ENCODE peak calls at places on chromosome 10, in seven cellular contexts. S is PC-3; K is cardiac muscle cell; W is mesenchymal stem cell; H is CD8-positive, alpha-beta T cell; G is testis; P is mammary epithelial cell. Z is an unnamed sample. For H3K27me3 and H3K36me3, the result is how much of the 10 kb centered on the place peaks cover.

GRCh38 chr10:90847436-90847835 is 10.4 kb downstream of the HTR7 start:
- DNase-seq in S (peak), K (peak), W (no peak), H (no peak), G (no peak), P (peak), Z (no peak)

GRCh38 chr10:48199580-48200377 is 74.7 kb downstream of the FRMPD2 start:
- DNase-seq in S (no peak), K (peak), W (peak), H (no peak), G (no peak), P (no peak), Z (no peak)

GRCh38 chr10:66045859-66046258 is 880.0 kb upstream of the LRRTM3 start:
- DNase-seq in S (peak), K (no peak), W (no peak), H (no peak), G (no peak), P (peak), Z (no peak)

GRCh38 chr10:123929791-123930190 is 38.2 kb upstream of the CPXM2 start:
- DNase-seq in S (no peak), K (no peak), W (no peak), H (no peak), G (no peak), P (no peak), Z (no peak)

GRCh38 chr10:11204355-11204879 is 186.7 kb downstream of the CELF2 start:
- DNase-seq in S (no peak), K (no peak), W (no peak), H (no peak), G (no peak), P (no peak), Z (peak)

GRCh38 chr10:102384053-102384452 is 11.5 kb upstream of the NFKB2 start:
- DNase-seq in S (no peak), K (peak), W (peak), H (no peak), G (no peak), P (no peak), Z (peak)

GRCh38 chr10:6649903-6650302 is 69.8 kb upstream of the PRKCQ start:
- DNase-seq in S (no peak), K (no peak), W (no peak), H (no peak), G (no peak), P (no peak), Z (no peak)

GRCh38 chr10:58412502-58412961 is 27.3 kb downstream of the TFAM start:
- DNase-seq in S (peak), K (peak), W (peak), H (no peak), G (no peak), P (peak), Z (peak)

GRCh38 chr10:117363027-117363426 is 12.2 kb downstream of the PDZD8 start:
- DNase-seq in S (peak), K (peak), W (peak), H (no peak), G (no peak), P (peak), Z (no peak)

GRCh38 chr10:127259385-127259784 is 63.0 kb upstream of the INSYN2A start:
- DNase-seq in S (no peak), K (no peak), W (no peak), H (no peak), G (no peak), P (no peak), Z (no peak)

GRCh38 chr10:15238553-15239335 is 70.3 kb upstream of the NMT2 start:
- DNase-seq in S (no peak), K (peak), W (peak), H (no peak), G (no peak), P (no peak), Z (no peak)

GRCh38 chr10:20622522-20623270 is 274.4 kb downstream of the NEBL start:
- DNase-seq in S (peak), K (no peak), W (peak), H (no peak), G (no peak), P (peak), Z (no peak)

GRCh38 chr10:130551676-130552075 is 415.5 kb downstream of the GLRX3 start:
- DNase-seq in S (no peak), K (no peak), W (no peak), H (no peak), G (no peak), P (no peak), Z (no peak)

GRCh38 chr10:105650311-105650710 is 1009.2 kb downstream of the SORCS3 start:
- DNase-seq in S (no peak), K (no peak), W (no peak), H (no peak), G (no peak), P (no peak), Z (no peak)

GRCh38 chr10:66837990-66838389 is 87.8 kb upstream of the LRRTM3 start:
- DNase-seq in S (peak), K (peak), W (peak), H (no peak), G (no peak), P (no peak), Z (no peak)

GRCh38 chr10:133474833-133475734 is 21.3 kb downstream of the SCART1 start:
- DNase-seq in S (no peak), K (no peak), W (no peak), H (peak), G (no peak), P (no peak), Z (peak)

GRCh38 chr10:5442056-5442989 is 30.0 kb downstream of the NET1 start:
- DNase-seq in S (peak), K (peak), W (peak), H (peak), G (peak), P (peak), Z (no peak)

GRCh38 chr10:123972481-123973401 is 81.1 kb upstream of the CPXM2 start:
- DNase-seq in S (no peak), K (no peak), W (no peak), H (no peak), G (no peak), P (no peak), Z (peak)

GRCh38 chr10:5014936-5015335 is 11.3 kb upstream of the AKR1C2 start:
- DNase-seq in S (peak), K (peak), W (peak), H (no peak), G (no peak), P (no peak), Z (no peak)

GRCh38 chr10:71547290-71547689 is 150.6 kb downstream of the CDH23 start:
- DNase-seq in S (no peak), K (no peak), W (no peak), H (no peak), G (no peak), P (no peak), Z (no peak)

GRCh38 chr10:32171213-32171612 is 115.0 kb upstream of the KIF5B start:
- DNase-seq in S (peak), K (no peak), W (no peak), H (no peak), G (no peak), P (no peak), Z (no peak)

GRCh38 chr10:42242135-42242805 is 396.1 kb downstream of the ZNF33B start:
- DNase-seq in S (no peak), K (no peak), W (no peak), H (no peak), G (peak), P (no peak), Z (peak)

GRCh38 chr10:18238875-18239485 is 98.8 kb downstream of the CACNB2 start:
- DNase-seq in S (peak), K (peak), W (peak), H (no peak), G (peak), P (peak), Z (peak)

GRCh38 chr10:122307669-122308486 is 36.8 kb downstream of the BTBD16 start:
- DNase-seq in S (peak), K (peak), W (peak), H (no peak), G (peak), P (peak), Z (no peak)

GRCh38 chr10:30434273-30435067 is 486 bp downstream of the MAP3K8 start:
- DNase-seq in S (peak), K (peak), W (peak), H (peak), G (peak), P (peak), Z (peak)

GRCh38 chr10:43683451-43684197 is 34.9 kb upstream of the ZNF32 start:
- DNase-seq in S (peak), K (no peak), W (peak), H (no peak), G (peak), P (no peak), Z (peak)

GRCh38 chr10:96387151-96387550 is 28.3 kb upstream of the OPALIN start:
- DNase-seq in S (no peak), K (no peak), W (no peak), H (no peak), G (no peak), P (no peak), Z (no peak)

GRCh38 chr10:91434041-91434440 is 23.9 kb downstream of the HECTD2 start:
- DNase-seq in S (peak), K (no peak), W (peak), H (no peak), G (no peak), P (peak), Z (no peak)

DNA sequence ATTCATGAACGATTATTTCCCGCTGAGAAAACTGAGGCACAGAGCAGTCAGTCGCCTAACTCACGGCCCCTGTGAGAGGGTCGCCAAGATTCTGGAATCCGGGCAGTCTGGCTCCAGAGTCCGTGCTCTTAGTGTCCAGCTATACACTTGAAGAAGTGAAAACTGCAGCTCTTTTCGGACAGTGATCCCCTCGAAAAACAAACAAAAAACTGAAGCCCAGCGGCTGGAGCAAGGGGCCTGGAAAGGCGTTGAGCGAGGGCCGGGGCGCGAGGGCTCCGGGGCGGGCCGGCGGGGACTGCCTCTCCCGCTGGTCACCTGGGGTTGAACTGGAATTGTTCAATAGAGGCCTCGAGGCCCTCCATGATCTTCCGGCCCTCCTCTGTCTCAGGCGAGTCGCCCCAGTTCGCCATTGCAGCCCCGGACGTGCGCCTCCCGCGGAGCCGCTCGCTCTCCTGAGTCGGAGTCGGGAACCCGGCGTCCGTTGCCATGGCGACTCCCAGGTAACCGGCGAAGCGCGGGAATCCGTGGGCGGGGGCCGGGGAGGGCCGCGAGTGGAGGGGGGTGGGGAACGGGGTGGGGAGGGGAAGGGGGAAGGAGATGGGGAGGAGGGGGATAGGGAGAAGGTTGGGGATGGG is 889 bp downstream of the C10orf67 start:
- DNase-seq in S (peak), K (peak), W (peak), H (peak), G (peak), P (peak), Z (peak)
- H3K27me3 ChIP-seq in S (under half), K (under half), W (under half), H (under half), G (under half), P (under half), Z (under half)

GRCh38 chr10:89392974-89393373 is 551 bp downstream of the IFIT1 start:
- DNase-seq in S (no peak), K (peak), W (peak), H (no peak), G (no peak), P (peak), Z (no peak)
- H3K4me3 ChIP-seq in S (peak), K (peak), W (no peak), H (peak), G (peak), P (peak), Z (no peak)

DNA sequence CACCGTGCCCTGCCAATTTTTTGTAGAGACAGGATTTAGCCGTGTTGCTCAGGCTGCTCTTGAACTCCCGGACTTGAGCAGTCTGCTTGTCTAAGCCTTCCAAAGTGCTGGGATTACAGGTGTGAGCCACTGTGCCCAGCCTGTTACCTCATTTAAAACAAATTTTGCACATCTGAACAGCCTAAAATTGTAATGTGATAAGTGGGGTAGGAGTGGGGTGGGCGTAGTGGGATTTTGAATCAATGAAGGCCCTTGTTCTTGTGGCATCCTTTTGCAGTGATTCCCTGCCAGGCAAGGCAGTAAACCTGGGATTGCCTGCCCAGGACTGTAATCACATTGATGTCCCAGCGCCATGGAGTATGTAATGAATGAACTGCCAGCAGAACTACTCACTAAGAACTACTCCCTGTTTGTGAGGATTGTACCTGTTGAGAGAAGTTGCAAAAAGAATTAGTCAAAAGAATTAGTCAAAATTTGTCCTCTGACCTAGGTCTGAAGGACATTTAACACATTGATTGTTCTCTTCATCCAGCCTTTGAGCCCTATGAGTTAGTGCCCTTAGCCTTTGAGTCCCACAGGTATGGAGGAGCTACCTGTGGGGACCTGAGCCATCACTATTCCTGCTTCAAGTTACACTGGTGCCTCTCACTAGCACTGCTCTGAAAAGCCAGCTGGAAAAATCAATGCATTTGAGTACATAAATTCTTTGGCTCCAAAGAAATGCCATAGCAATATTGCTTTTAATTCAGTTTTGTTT is 5.3 kb downstream of the RPS24 start:
- DNase-seq in S (no peak), K (no peak), W (no peak), H (no peak), G (no peak), P (no peak), Z (no peak)
- H3K36me3 ChIP-seq in S (half or more), K (half or more), W (under half), H (half or more), G (under half), P (half or more), Z (half or more)

GRCh38 chr10:129424978-129425377 is 42.1 kb upstream of the MGMT start:
- DNase-seq in S (no peak), K (no peak), W (no peak), H (no peak), G (no peak), P (no peak), Z (no peak)

GRCh38 chr10:129421399-129421798 is 45.6 kb upstream of the MGMT start:
- DNase-seq in S (no peak), K (no peak), W (no peak), H (no peak), G (no peak), P (no peak), Z (no peak)

DNA sequence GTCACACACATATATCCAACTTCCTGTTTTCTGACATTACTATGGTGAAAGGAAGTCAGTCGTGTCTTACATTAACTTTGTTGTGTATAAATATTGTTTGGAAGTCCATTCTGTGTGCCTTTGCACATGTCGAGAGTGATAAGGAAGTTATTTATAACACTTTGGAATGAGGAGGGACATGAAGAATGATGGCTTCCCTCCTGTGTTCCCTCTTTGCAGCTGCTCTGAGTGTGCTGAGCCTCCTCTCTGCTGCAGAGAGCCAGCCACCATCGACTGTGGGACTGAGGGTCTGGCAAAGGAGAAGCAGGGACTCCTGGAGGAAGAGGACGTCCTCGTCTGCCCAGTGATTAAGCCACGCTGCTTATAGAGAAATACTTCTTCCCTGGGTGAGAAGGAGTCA is 40.4 kb upstream of the MGMT start:
- DNase-seq in S (no peak), K (no peak), W (peak), H (no peak), G (no peak), P (no peak), Z (no peak)
- H3K27me3 ChIP-seq in S (half or more), K (under half), W (under half), H (under half), G (under half), P (under half), Z (under half)

GRCh38 chr10:131943021-131943814 is 38.5 kb downstream of the BNIP3 start:
- DNase-seq in S (peak), K (peak), W (peak), H (no peak), G (peak), P (no peak), Z (peak)
- H3K4me3 ChIP-seq in S (no peak), K (no peak), W (no peak), H (no peak), G (no peak), P (no peak), Z (no peak)

DNA sequence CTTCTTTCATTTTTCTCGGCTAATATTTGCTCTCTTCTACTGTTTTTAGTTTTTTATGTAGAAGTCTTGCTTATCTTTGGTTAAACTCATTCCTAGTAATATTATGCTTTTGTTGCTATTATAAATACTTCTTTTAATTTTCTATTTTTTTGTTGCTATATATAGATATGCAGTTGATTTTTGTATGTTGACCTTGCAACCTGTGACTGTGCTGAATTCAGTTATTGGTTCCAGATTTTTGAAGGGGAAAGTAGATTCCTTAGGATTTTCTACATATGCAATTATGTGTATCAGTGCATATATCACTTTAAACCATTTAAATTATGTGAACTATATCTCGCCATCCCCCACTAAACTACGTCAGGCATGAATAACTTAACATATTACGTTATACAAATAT is 71.6 kb downstream of the IDE start:
- DNase-seq in S (no peak), K (no peak), W (no peak), H (no peak), G (no peak), P (no peak), Z (no peak)
- H3K36me3 ChIP-seq in S (under half), K (under half), W (under half), H (under half), G (under half), P (under half), Z (under half)

DNA sequence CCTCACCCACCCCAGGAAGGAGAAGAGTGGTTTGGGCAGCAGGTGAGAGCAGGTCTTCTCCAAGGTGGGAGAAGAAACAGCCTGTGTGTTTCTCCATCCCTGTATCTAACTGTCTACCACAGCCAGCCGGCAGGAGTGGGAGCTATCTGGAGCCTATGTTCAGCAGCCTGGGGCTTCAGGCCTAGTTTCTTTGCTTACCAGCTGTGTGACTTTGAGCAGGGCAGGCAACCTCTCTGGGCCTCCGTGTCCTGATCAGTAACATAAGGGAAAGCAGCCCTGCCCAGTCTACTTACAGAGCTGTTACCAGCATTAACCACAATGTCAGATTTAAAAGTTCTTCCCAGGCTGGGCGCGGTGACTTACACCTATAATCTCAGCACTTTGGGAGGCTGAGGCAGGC is 450.7 kb upstream of the ZMIZ1 start:
- DNase-seq in S (no peak), K (no peak), W (no peak), H (no peak), G (no peak), P (no peak), Z (no peak)
- H3K27me3 ChIP-seq in S (under half), K (under half), W (under half), H (under half), G (under half), P (under half), Z (under half)

Z was measured in H7.